ENCODE peak calls at places on chromosomes 2 and 18, in five cellular contexts. One of them, this sample, is unnamed.

GRCh38 chr2:240704651-240705050 is 13.0 kb downstream of the AQP12A start:
- DNase-seq in neuronal stem cell: no peak
- DNase-seq in HCT116: no peak
- DNase-seq in neural progenitor cell: no peak
- DNase-seq in IMR-90: no peak
- DNase-seq in this sample: no peak

GRCh38 chr2:234363647-234364294 is 133.1 kb downstream of the ARL4C start:
- DNase-seq in neuronal stem cell: no peak
- DNase-seq in HCT116: no peak
- DNase-seq in neural progenitor cell: peak
- DNase-seq in IMR-90: no peak
- DNase-seq in this sample: no peak

GRCh38 chr2:121810959-121811853 is 55.8 kb downstream of the TSN start:
- DNase-seq in neuronal stem cell: peak
- DNase-seq in HCT116: peak
- DNase-seq in neural progenitor cell: peak
- DNase-seq in IMR-90: peak
- DNase-seq in this sample: peak

GRCh38 chr2:12089001-12089400 is 342.6 kb downstream of the LPIN1 start:
- DNase-seq in neuronal stem cell: no peak
- DNase-seq in HCT116: no peak
- DNase-seq in neural progenitor cell: no peak
- DNase-seq in IMR-90: no peak
- DNase-seq in this sample: no peak

GRCh38 chr18:8480506-8481328 is 128.5 kb upstream of the RAB12 start:
- DNase-seq in neuronal stem cell: peak
- DNase-seq in HCT116: peak
- DNase-seq in neural progenitor cell: peak
- DNase-seq in IMR-90: peak
- DNase-seq in this sample: peak

GRCh38 chr18:6605115-6605869 is 124.2 kb upstream of the ARHGAP28 start:
- DNase-seq in neuronal stem cell: no peak
- DNase-seq in HCT116: no peak
- DNase-seq in neural progenitor cell: no peak
- DNase-seq in IMR-90: peak
- DNase-seq in this sample: no peak

GRCh38 chr2:208929489-208929864 is 494.4 kb upstream of the MAP2 start:
- DNase-seq in neuronal stem cell: no peak
- DNase-seq in HCT116: peak
- DNase-seq in neural progenitor cell: no peak
- DNase-seq in IMR-90: no peak
- DNase-seq in this sample: no peak

GRCh38 chr2:43293744-43294695 is 67.6 kb upstream of the ZFP36L2 start:
- DNase-seq in neuronal stem cell: no peak
- DNase-seq in HCT116: peak
- DNase-seq in neural progenitor cell: no peak
- DNase-seq in IMR-90: peak
- DNase-seq in this sample: peak

GRCh38 chr2:44936715-44937687 is 4.5 kb upstream of the SIX3 start:
- DNase-seq in neuronal stem cell: no peak
- DNase-seq in HCT116: no peak
- DNase-seq in neural progenitor cell: peak
- DNase-seq in IMR-90: no peak
- DNase-seq in this sample: no peak

GRCh38 chr2:141878016-141878415 is 252.8 kb downstream of the LRP1B start:
- DNase-seq in neuronal stem cell: no peak
- DNase-seq in HCT116: no peak
- DNase-seq in neural progenitor cell: no peak
- DNase-seq in IMR-90: no peak
- DNase-seq in this sample: no peak

GRCh38 chr2:24122-24521 is 22.2 kb downstream of the FAM110C start:
- DNase-seq in neuronal stem cell: no peak
- DNase-seq in HCT116: no peak
- DNase-seq in neural progenitor cell: no peak
- DNase-seq in IMR-90: no peak
- DNase-seq in this sample: peak

GRCh38 chr18:79919089-79919488 is 32.4 kb downstream of the SLC66A2 start:
- DNase-seq in neuronal stem cell: no peak
- DNase-seq in HCT116: no peak
- DNase-seq in neural progenitor cell: no peak
- DNase-seq in IMR-90: no peak
- DNase-seq in this sample: no peak

GRCh38 chr2:164910091-164910899 is 45.0 kb downstream of the SLC38A11 start:
- DNase-seq in neuronal stem cell: no peak
- DNase-seq in HCT116: no peak
- DNase-seq in neural progenitor cell: no peak
- DNase-seq in IMR-90: peak
- DNase-seq in this sample: peak

GRCh38 chr2:8575011-8575750 is 106.7 kb upstream of the ID2 start:
- DNase-seq in neuronal stem cell: no peak
- DNase-seq in HCT116: no peak
- DNase-seq in neural progenitor cell: no peak
- DNase-seq in IMR-90: peak
- DNase-seq in this sample: no peak

GRCh38 chr2:45170191-45170975 is 161.1 kb upstream of the SIX2 start:
- DNase-seq in neuronal stem cell: peak
- DNase-seq in HCT116: no peak
- DNase-seq in neural progenitor cell: peak
- DNase-seq in IMR-90: no peak
- DNase-seq in this sample: no peak

GRCh38 chr2:8216397-8216796 is 465.5 kb upstream of the ID2 start:
- DNase-seq in neuronal stem cell: no peak
- DNase-seq in HCT116: no peak
- DNase-seq in neural progenitor cell: no peak
- DNase-seq in IMR-90: no peak
- DNase-seq in this sample: no peak

GRCh38 chr2:72936669-72937355 is 19.5 kb downstream of the EMX1 start:
- DNase-seq in neuronal stem cell: no peak
- DNase-seq in HCT116: no peak
- DNase-seq in neural progenitor cell: no peak
- DNase-seq in IMR-90: no peak
- DNase-seq in this sample: no peak

GRCh38 chr2:121771976-121772742 is 16.7 kb downstream of the TSN start:
- DNase-seq in neuronal stem cell: no peak
- DNase-seq in HCT116: no peak
- DNase-seq in neural progenitor cell: no peak
- DNase-seq in IMR-90: peak
- DNase-seq in this sample: no peak

GRCh38 chr2:230668184-230668938 is 44.3 kb upstream of the CAB39 start:
- DNase-seq in neuronal stem cell: no peak
- DNase-seq in HCT116: no peak
- DNase-seq in neural progenitor cell: peak
- DNase-seq in IMR-90: peak
- DNase-seq in this sample: peak
- H3K9ac ChIP-seq in neuronal stem cell: no peak
- H3K9ac ChIP-seq in HCT116: no peak
- H3K9ac ChIP-seq in neural progenitor cell: no peak
- H3K9ac ChIP-seq in IMR-90: no peak
- H3K9ac ChIP-seq in this sample: peak

GRCh38 chr2:127181851-127182250 is 38.2 kb downstream of the CYP27C1 start:
- DNase-seq in neuronal stem cell: no peak
- DNase-seq in HCT116: no peak
- DNase-seq in neural progenitor cell: no peak
- DNase-seq in IMR-90: no peak
- DNase-seq in this sample: no peak

GRCh38 chr2:127185720-127186119 is 34.4 kb downstream of the CYP27C1 start:
- DNase-seq in neuronal stem cell: no peak
- DNase-seq in HCT116: no peak
- DNase-seq in neural progenitor cell: no peak
- DNase-seq in IMR-90: no peak
- DNase-seq in this sample: no peak

GRCh38 chr2:127185093-127185492 is 35.0 kb downstream of the CYP27C1 start:
- DNase-seq in neuronal stem cell: no peak
- DNase-seq in HCT116: no peak
- DNase-seq in neural progenitor cell: no peak
- DNase-seq in IMR-90: no peak
- DNase-seq in this sample: no peak

GRCh38 chr2:127182626-127183458 is 37.3 kb downstream of the CYP27C1 start:
- DNase-seq in neuronal stem cell: no peak
- DNase-seq in HCT116: no peak
- DNase-seq in neural progenitor cell: peak
- DNase-seq in IMR-90: no peak
- DNase-seq in this sample: no peak

DNA sequence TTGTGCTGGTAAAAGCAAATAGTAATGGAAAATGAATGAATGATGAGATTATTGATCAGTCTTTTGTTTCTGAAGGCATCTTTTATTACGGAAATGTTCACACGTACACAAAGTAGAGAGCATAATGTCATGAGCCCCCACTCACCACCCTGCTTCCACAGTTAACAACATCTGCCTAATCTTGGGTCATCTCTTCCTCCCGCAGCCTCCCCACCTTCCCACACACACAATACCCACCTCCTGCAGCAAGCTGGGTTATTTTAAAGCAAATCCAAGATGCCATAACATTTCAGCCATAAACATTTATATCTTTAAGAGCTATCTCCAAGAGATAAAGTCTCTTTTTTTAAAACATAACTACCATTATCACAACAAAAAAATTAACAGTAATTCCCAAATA is 36.3 kb downstream of the CYP27C1 start:
- DNase-seq in neuronal stem cell: no peak
- DNase-seq in HCT116: no peak
- DNase-seq in neural progenitor cell: no peak
- DNase-seq in IMR-90: no peak
- DNase-seq in this sample: no peak
- H2AFZ ChIP-seq in neuronal stem cell: no peak
- H2AFZ ChIP-seq in HCT116: no peak
- H2AFZ ChIP-seq in neural progenitor cell: no peak
- H2AFZ ChIP-seq in IMR-90: no peak
- H2AFZ ChIP-seq in this sample: no peak

DNA sequence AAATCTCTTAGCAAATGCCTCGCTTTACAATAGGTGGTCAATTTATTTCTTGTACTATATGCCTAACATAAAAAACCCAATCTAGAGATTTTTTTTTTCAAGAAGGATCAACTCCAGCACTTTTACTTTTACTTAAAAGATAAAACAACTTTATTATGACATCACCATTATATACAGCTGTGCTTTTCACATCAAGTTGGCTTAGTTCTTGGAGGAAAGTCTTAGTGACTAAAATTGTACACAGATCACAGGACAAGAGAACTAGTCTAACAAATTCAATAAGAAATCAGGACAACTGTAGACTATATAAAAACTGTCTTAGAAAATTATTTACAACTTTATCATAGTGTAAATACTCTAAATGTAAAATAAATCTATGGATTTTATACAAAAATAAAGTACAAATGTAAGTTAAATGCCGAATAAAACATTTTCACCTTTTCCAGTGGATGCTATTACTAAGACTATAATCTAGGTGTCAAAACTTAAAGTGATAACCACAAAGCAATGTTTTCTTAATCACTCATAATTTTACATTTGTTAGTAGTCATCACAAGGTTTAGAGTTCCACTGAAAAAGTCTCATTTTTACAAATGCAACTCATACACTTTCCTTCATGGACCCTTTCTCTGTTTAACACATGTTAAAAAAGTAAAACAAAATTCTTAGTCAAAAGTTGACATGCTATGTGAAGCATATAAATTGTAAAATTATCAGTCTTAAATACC is 5.4 kb upstream of the CD302 start:
- DNase-seq in neuronal stem cell: no peak
- DNase-seq in HCT116: no peak
- DNase-seq in neural progenitor cell: no peak
- DNase-seq in IMR-90: no peak
- DNase-seq in this sample: no peak
- H3K9ac ChIP-seq in neuronal stem cell: no peak
- H3K9ac ChIP-seq in HCT116: no peak
- H3K9ac ChIP-seq in neural progenitor cell: no peak
- H3K9ac ChIP-seq in IMR-90: no peak
- H3K9ac ChIP-seq in this sample: no peak

GRCh38 chr2:176099159-176099736 is 347 bp upstream of the HOXD12 start:
- DNase-seq in neuronal stem cell: no peak
- DNase-seq in HCT116: no peak
- DNase-seq in neural progenitor cell: no peak
- DNase-seq in IMR-90: no peak
- DNase-seq in this sample: no peak

GRCh38 chr2:176096243-176096985 is 3.2 kb upstream of the HOXD12 start:
- DNase-seq in neuronal stem cell: no peak
- DNase-seq in HCT116: no peak
- DNase-seq in neural progenitor cell: no peak
- DNase-seq in IMR-90: no peak
- DNase-seq in this sample: peak

GRCh38 chr2:176098366-176099158 is 1.0 kb upstream of the HOXD12 start:
- DNase-seq in neuronal stem cell: no peak
- DNase-seq in HCT116: no peak
- DNase-seq in neural progenitor cell: no peak
- DNase-seq in IMR-90: no peak
- DNase-seq in this sample: no peak

GRCh38 chr2:176096986-176097819 is 2.4 kb upstream of the HOXD12 start:
- DNase-seq in neuronal stem cell: no peak
- DNase-seq in HCT116: peak
- DNase-seq in neural progenitor cell: peak
- DNase-seq in IMR-90: peak
- DNase-seq in this sample: peak

DNA sequence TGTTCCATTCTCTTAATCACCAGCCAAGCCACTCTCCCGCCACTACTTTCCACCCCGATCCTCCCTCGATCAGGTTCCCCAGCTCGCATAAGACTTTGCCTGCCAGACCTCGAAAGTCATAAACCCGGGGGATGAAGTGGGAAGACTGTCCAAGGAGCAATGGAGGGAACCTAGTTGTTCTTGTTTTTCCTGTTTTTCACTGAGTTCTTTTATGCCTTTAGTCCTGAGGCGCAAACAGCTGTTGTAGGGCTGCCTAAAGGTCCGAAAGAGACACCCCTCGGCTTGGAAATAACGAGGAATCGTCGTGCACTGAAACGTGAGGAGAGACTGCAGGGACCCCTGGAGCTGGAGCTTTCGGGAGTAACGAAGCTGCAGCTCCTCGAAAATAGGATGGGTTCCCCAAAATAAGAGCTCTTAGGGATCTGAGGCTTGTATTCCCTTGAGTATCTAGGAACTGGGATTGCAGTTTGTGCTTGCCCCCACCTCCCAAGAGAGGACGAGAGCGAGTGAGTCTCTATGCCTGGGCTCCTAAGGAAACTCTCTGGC is 1.7 kb upstream of the HOXD12 start:
- DNase-seq in neuronal stem cell: no peak
- DNase-seq in HCT116: no peak
- DNase-seq in neural progenitor cell: no peak
- DNase-seq in IMR-90: no peak
- DNase-seq in this sample: no peak
- H2AFZ ChIP-seq in neuronal stem cell: peak
- H2AFZ ChIP-seq in HCT116: peak
- H2AFZ ChIP-seq in neural progenitor cell: no peak
- H2AFZ ChIP-seq in IMR-90: peak
- H2AFZ ChIP-seq in this sample: peak

GRCh38 chr2:17538022-17538843 is 2.3 kb upstream of the VSNL1 start:
- DNase-seq in neuronal stem cell: no peak
- DNase-seq in HCT116: peak
- DNase-seq in neural progenitor cell: peak
- DNase-seq in IMR-90: peak
- DNase-seq in this sample: peak
- H3K9ac ChIP-seq in neuronal stem cell: peak
- H3K9ac ChIP-seq in HCT116: peak
- H3K9ac ChIP-seq in neural progenitor cell: no peak
- H3K9ac ChIP-seq in IMR-90: no peak
- H3K9ac ChIP-seq in this sample: peak

This sample was measured in MM.1S.